ENCODE peak calls at places on chromosomes 5 and 9, in four cellular contexts. One of them, this sample, is unnamed.

GRCh38 chr5:135831439-135832262 is 2.8 kb upstream of the SLC25A48 start:
- DNase-seq in brain microvascular endothelial cell: no peak
- DNase-seq in HL-60: no peak
- DNase-seq in cardiac muscle cell: no peak
- DNase-seq in this sample: no peak

GRCh38 chr5:88503065-88503394 is 234.4 kb upstream of the TMEM161B start:
- DNase-seq in HL-60: no peak
- DNase-seq in cardiac muscle cell: no peak
- DNase-seq in brain microvascular endothelial cell: no peak
- DNase-seq in this sample: no peak

GRCh38 chr9:133428579-133429215 is 6.5 kb downstream of the ADAMTS13 start:
- DNase-seq in HL-60: no peak
- DNase-seq in brain microvascular endothelial cell: no peak
- DNase-seq in cardiac muscle cell: peak
- DNase-seq in this sample: no peak

GRCh38 chr5:64213568-64213967 is 47.9 kb downstream of the RNF180 start:
- DNase-seq in cardiac muscle cell: peak
- DNase-seq in brain microvascular endothelial cell: no peak
- DNase-seq in HL-60: no peak
- DNase-seq in this sample: no peak

GRCh38 chr9:100774326-100774725 is 196.4 kb downstream of the CAVIN4 start:
- DNase-seq in brain microvascular endothelial cell: no peak
- DNase-seq in HL-60: no peak
- DNase-seq in cardiac muscle cell: no peak
- DNase-seq in this sample: no peak

GRCh38 chr5:132499440-132500243 is 9.1 kb upstream of the IRF1 start:
- DNase-seq in brain microvascular endothelial cell: no peak
- DNase-seq in HL-60: no peak
- DNase-seq in cardiac muscle cell: no peak
- DNase-seq in this sample: no peak

GRCh38 chr5:94241288-94241651 is 377.1 kb downstream of the KIAA0825 start:
- DNase-seq in brain microvascular endothelial cell: peak
- DNase-seq in HL-60: no peak
- DNase-seq in cardiac muscle cell: no peak
- DNase-seq in this sample: no peak

GRCh38 chr9:99509900-99510299 is 287.8 kb downstream of the SEC61B start:
- DNase-seq in brain microvascular endothelial cell: no peak
- DNase-seq in HL-60: no peak
- DNase-seq in cardiac muscle cell: no peak
- DNase-seq in this sample: no peak

GRCh38 chr9:116471093-116471906 is 215.8 kb upstream of the TRIM32 start:
- DNase-seq in brain microvascular endothelial cell: peak
- DNase-seq in HL-60: no peak
- DNase-seq in cardiac muscle cell: peak
- DNase-seq in this sample: no peak

GRCh38 chr9:110025551-110026170 is 182.3 kb downstream of the C9orf152 start:
- DNase-seq in cardiac muscle cell: no peak
- DNase-seq in HL-60: no peak
- DNase-seq in brain microvascular endothelial cell: no peak
- DNase-seq in this sample: no peak

GRCh38 chr5:147484708-147485020 is 25.2 kb downstream of the DPYSL3 start:
- DNase-seq in brain microvascular endothelial cell: no peak
- DNase-seq in HL-60: no peak
- DNase-seq in cardiac muscle cell: no peak
- DNase-seq in this sample: no peak

GRCh38 chr5:14917719-14918118 is 46.1 kb upstream of the ANKH start:
- DNase-seq in brain microvascular endothelial cell: no peak
- DNase-seq in cardiac muscle cell: no peak
- DNase-seq in HL-60: no peak
- DNase-seq in this sample: no peak

GRCh38 chr5:180102636-180103035 is 31.1 kb upstream of the RNF130 start:
- DNase-seq in cardiac muscle cell: no peak
- DNase-seq in HL-60: no peak
- DNase-seq in brain microvascular endothelial cell: no peak
- DNase-seq in this sample: no peak

GRCh38 chr9:89448381-89448780 is 49.5 kb downstream of the SEMA4D start:
- DNase-seq in cardiac muscle cell: no peak
- DNase-seq in HL-60: no peak
- DNase-seq in brain microvascular endothelial cell: no peak
- DNase-seq in this sample: no peak

GRCh38 chr9:87540444-87541105 is 42.9 kb downstream of the DAPK1 start:
- DNase-seq in cardiac muscle cell: no peak
- DNase-seq in brain microvascular endothelial cell: peak
- DNase-seq in HL-60: no peak
- DNase-seq in this sample: no peak

GRCh38 chr9:136244116-136244775 is 1.4 kb downstream of the QSOX2 start:
- DNase-seq in HL-60: no peak
- DNase-seq in cardiac muscle cell: no peak
- DNase-seq in brain microvascular endothelial cell: no peak
- DNase-seq in this sample: peak

GRCh38 chr9:124831642-124832364 is 21.5 kb upstream of the WDR38 start:
- DNase-seq in HL-60: no peak
- DNase-seq in cardiac muscle cell: no peak
- DNase-seq in brain microvascular endothelial cell: no peak
- DNase-seq in this sample: no peak

GRCh38 chr9:27888661-27889295 is 315.5 kb upstream of the C9orf72 start:
- DNase-seq in brain microvascular endothelial cell: peak
- DNase-seq in cardiac muscle cell: no peak
- DNase-seq in HL-60: peak
- DNase-seq in this sample: no peak

GRCh38 chr5:151202381-151203139 is 21.3 kb downstream of the CCDC69 start:
- DNase-seq in HL-60: peak
- DNase-seq in cardiac muscle cell: no peak
- DNase-seq in brain microvascular endothelial cell: peak
- DNase-seq in this sample: no peak

GRCh38 chr5:172542651-172543131 is 88.4 kb upstream of the SH3PXD2B start:
- DNase-seq in brain microvascular endothelial cell: no peak
- DNase-seq in HL-60: no peak
- DNase-seq in cardiac muscle cell: no peak
- DNase-seq in this sample: no peak

GRCh38 chr5:39198080-39198479 is 21.3 kb downstream of the FYB1 start:
- DNase-seq in cardiac muscle cell: no peak
- DNase-seq in brain microvascular endothelial cell: peak
- DNase-seq in HL-60: no peak
- DNase-seq in this sample: no peak

GRCh38 chr5:54867310-54867944 is 118.0 kb downstream of the ESM1 start:
- DNase-seq in cardiac muscle cell: peak
- DNase-seq in brain microvascular endothelial cell: no peak
- DNase-seq in HL-60: peak
- DNase-seq in this sample: no peak

GRCh38 chr9:112112519-112112918 is 62.6 kb downstream of the SUSD1 start:
- DNase-seq in HL-60: no peak
- DNase-seq in brain microvascular endothelial cell: peak
- DNase-seq in cardiac muscle cell: no peak
- DNase-seq in this sample: no peak

GRCh38 chr5:3595102-3595961 is at the start of gene IRX1:
- DNase-seq in brain microvascular endothelial cell: no peak
- DNase-seq in cardiac muscle cell: peak
- DNase-seq in HL-60: no peak
- DNase-seq in this sample: no peak

GRCh38 chr5:1515921-1516571 is 7.7 kb downstream of the LPCAT1 start:
- DNase-seq in HL-60: peak
- DNase-seq in cardiac muscle cell: no peak
- DNase-seq in brain microvascular endothelial cell: no peak
- DNase-seq in this sample: no peak

GRCh38 chr5:120446068-120446492 is 18.0 kb upstream of the PRR16 start:
- DNase-seq in HL-60: no peak
- DNase-seq in cardiac muscle cell: no peak
- DNase-seq in brain microvascular endothelial cell: peak
- DNase-seq in this sample: no peak

GRCh38 chr5:170269579-170269978 is 28.0 kb downstream of the LCP2 start:
- DNase-seq in cardiac muscle cell: no peak
- DNase-seq in brain microvascular endothelial cell: no peak
- DNase-seq in HL-60: peak
- DNase-seq in this sample: no peak

GRCh38 chr5:170270670-170271069 is 26.9 kb downstream of the LCP2 start:
- DNase-seq in HL-60: no peak
- DNase-seq in cardiac muscle cell: no peak
- DNase-seq in brain microvascular endothelial cell: no peak
- DNase-seq in this sample: no peak

GRCh38 chr5:170277953-170278352 is 19.6 kb downstream of the LCP2 start:
- DNase-seq in brain microvascular endothelial cell: no peak
- DNase-seq in HL-60: no peak
- DNase-seq in cardiac muscle cell: no peak
- DNase-seq in this sample: no peak

GRCh38 chr5:170275376-170275994 is 22.1 kb downstream of the LCP2 start:
- DNase-seq in HL-60: no peak
- DNase-seq in brain microvascular endothelial cell: no peak
- DNase-seq in cardiac muscle cell: no peak
- DNase-seq in this sample: no peak

DNA sequence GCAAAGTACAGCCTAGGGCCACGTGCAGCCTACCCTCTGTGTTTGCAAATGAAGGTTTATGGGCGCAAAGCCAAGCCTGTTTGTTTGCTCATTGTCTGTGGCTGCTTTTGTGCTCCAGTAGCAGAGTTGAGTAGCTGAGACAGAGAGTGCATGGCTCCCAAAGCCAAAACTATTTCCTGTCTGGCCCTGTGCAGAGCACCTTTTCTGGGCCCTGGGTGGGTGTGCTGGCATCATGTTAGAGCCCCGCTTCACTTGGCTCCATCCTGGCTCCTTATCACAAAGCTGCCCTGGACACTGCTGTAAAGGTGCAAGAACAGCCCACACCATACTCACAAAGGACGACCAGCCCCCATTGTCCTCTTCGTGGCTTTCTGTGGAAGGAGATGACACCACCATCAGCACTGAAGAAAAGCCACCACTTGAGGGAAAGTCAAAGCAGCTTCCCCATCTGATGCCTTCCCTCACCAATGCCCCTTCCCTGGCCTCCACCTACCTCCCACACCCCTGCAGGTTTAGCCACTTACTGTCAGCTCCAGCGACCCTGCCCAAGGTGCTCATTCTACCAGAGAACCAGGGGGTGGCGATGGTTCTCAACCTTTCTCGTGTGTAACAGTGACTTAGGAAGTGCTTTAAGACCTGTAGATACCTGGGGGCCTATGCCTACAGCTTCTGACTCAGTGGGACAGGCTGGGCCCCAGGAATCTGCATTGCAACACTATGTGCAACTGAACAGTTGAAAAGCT is 23.4 kb downstream of the LCP2 start:
- DNase-seq in cardiac muscle cell: peak
- DNase-seq in HL-60: no peak
- DNase-seq in brain microvascular endothelial cell: no peak
- DNase-seq in this sample: no peak
- TF ChIP-seq CTCF in cardiac muscle cell: peak
- TF ChIP-seq CTCF in HL-60: no peak
- TF ChIP-seq CTCF in brain microvascular endothelial cell: peak
- TF ChIP-seq CTCF in this sample: peak

GRCh38 chr5:150080696-150081435 is 5.5 kb downstream of the CSF1R start:
- DNase-seq in brain microvascular endothelial cell: no peak
- DNase-seq in HL-60: no peak
- DNase-seq in cardiac muscle cell: no peak
- DNase-seq in this sample: no peak

GRCh38 chr5:150079655-150080461 is 6.5 kb downstream of the CSF1R start:
- DNase-seq in cardiac muscle cell: no peak
- DNase-seq in HL-60: no peak
- DNase-seq in brain microvascular endothelial cell: no peak
- DNase-seq in this sample: no peak

GRCh38 chr5:150081541-150082283 is 4.6 kb downstream of the CSF1R start:
- DNase-seq in HL-60: peak
- DNase-seq in cardiac muscle cell: peak
- DNase-seq in brain microvascular endothelial cell: no peak
- DNase-seq in this sample: peak

GRCh38 chr5:150082889-150083288 is 3.5 kb downstream of the CSF1R start:
- DNase-seq in HL-60: no peak
- DNase-seq in cardiac muscle cell: no peak
- DNase-seq in brain microvascular endothelial cell: no peak
- DNase-seq in this sample: no peak

DNA sequence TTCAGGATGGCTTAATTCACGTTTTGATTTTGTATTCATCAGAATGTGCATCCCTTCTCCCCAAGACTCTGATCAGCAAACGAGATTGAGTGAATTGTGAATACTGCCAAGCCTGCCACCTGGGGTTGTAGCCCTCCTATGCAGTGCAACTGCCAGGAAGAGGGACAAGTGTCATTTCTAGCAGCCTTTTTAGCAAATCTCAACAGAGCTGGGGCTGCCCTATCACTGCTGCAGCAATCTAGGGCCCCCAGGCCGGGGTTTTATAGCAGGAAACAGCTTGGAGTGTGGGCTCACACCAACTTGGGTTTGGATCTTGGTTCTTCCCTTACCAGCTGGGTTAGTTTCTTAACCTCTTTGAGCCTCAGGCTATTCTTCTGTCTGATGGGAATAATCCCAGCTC is 4.0 kb downstream of the CSF1R start:
- DNase-seq in HL-60: no peak
- DNase-seq in cardiac muscle cell: no peak
- DNase-seq in brain microvascular endothelial cell: no peak
- DNase-seq in this sample: no peak
- H3K4me3 ChIP-seq in HL-60: no peak
- H3K4me3 ChIP-seq in cardiac muscle cell: no peak
- H3K4me3 ChIP-seq in brain microvascular endothelial cell: no peak
- H3K4me3 ChIP-seq in this sample: no peak

GRCh38 chr9:131661954-131662621 is 77.8 kb downstream of the RAPGEF1 start:
- DNase-seq in cardiac muscle cell: no peak
- DNase-seq in brain microvascular endothelial cell: no peak
- DNase-seq in HL-60: no peak
- DNase-seq in this sample: no peak
- TF ChIP-seq CTCF in cardiac muscle cell: no peak
- TF ChIP-seq CTCF in brain microvascular endothelial cell: no peak
- TF ChIP-seq CTCF in HL-60: no peak
- TF ChIP-seq CTCF in this sample: peak

GRCh38 chr9:114371343-114371985 is 16.3 kb downstream of the AKNA start:
- DNase-seq in cardiac muscle cell: no peak
- DNase-seq in brain microvascular endothelial cell: no peak
- DNase-seq in HL-60: no peak
- DNase-seq in this sample: no peak
- H3K4me3 ChIP-seq in cardiac muscle cell: no peak
- H3K4me3 ChIP-seq in brain microvascular endothelial cell: no peak
- H3K4me3 ChIP-seq in HL-60: no peak
- H3K4me3 ChIP-seq in this sample: no peak

DNA sequence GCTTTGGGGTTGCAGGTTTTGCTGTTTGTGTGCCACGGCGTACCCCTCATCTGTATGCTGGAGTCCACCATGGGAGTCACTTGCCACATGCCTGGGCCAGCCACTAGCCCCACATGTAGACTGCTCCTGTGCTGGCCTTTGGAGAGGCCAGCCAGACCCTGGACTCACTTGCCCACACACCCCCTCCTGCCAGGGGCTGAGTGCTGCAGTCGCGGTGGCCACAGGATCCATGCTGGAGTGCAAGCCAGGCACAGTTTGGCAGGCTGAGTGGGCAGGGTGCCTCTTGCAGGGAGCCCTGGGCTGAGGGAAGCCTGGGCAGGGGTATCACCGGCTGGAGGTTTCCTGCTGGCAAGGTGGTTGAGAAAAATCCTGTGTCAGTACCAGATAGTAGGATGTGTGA is 25.6 kb upstream of the GCNT1 start:
- DNase-seq in cardiac muscle cell: no peak
- DNase-seq in brain microvascular endothelial cell: no peak
- DNase-seq in HL-60: no peak
- DNase-seq in this sample: no peak
- TF ChIP-seq CTCF in cardiac muscle cell: no peak
- TF ChIP-seq CTCF in brain microvascular endothelial cell: no peak
- TF ChIP-seq CTCF in HL-60: no peak
- TF ChIP-seq CTCF in this sample: no peak

GRCh38 chr9:130780865-130781504 is 54.1 kb upstream of the ABL1 start:
- DNase-seq in brain microvascular endothelial cell: peak
- DNase-seq in HL-60: no peak
- DNase-seq in cardiac muscle cell: no peak
- DNase-seq in this sample: no peak
- H3K4me3 ChIP-seq in brain microvascular endothelial cell: peak
- H3K4me3 ChIP-seq in HL-60: no peak
- H3K4me3 ChIP-seq in cardiac muscle cell: no peak
- H3K4me3 ChIP-seq in this sample: no peak

GRCh38 chr5:174409070-174409469 is 315.3 kb upstream of the MSX2 start:
- DNase-seq in brain microvascular endothelial cell: no peak
- DNase-seq in HL-60: peak
- DNase-seq in cardiac muscle cell: no peak
- DNase-seq in this sample: no peak
- TF ChIP-seq CTCF in brain microvascular endothelial cell: peak
- TF ChIP-seq CTCF in HL-60: peak
- TF ChIP-seq CTCF in cardiac muscle cell: peak
- TF ChIP-seq CTCF in this sample: peak